ENCODE peak calls at places on chromosomes 16 and 17, in eight cellular contexts. H, E, S, X, Y, B, Q and G are unnamed samples.

GRCh38 chr16:73771196-73771595 is 525.4 kb upstream of the PSMD7 start:
- DNase-seq in H (no peak), E (no peak), S (no peak), X (no peak), Y (no peak), B (no peak), Q (no peak), G (no peak)

GRCh38 chr17:78991017-78991783 is 11.5 kb upstream of the LGALS3BP start:
- DNase-seq in H (no peak), E (no peak), S (no peak), X (no peak), Y (peak), B (no peak), Q (no peak), G (no peak)

GRCh38 chr17:82548681-82549303 is 29.3 kb downstream of the FOXK2 start:
- DNase-seq in H (no peak), E (no peak), S (no peak), X (no peak), Y (peak), B (no peak), Q (peak), G (peak)

GRCh38 chr17:60153606-60154355 is 4.0 kb downstream of the CA4 start:
- DNase-seq in H (no peak), E (no peak), S (no peak), X (no peak), Y (no peak), B (no peak), Q (no peak), G (no peak)

GRCh38 chr17:46033392-46033791 is 34.3 kb downstream of the STH start:
- DNase-seq in H (no peak), E (no peak), S (no peak), X (no peak), Y (no peak), B (no peak), Q (no peak), G (no peak)

GRCh38 chr16:28935924-28936783 is 4.4 kb downstream of the CD19 start:
- DNase-seq in H (peak), E (peak), S (no peak), X (peak), Y (peak), B (no peak), Q (peak), G (peak)

GRCh38 chr16:58124601-58124915 is 4.6 kb downstream of the CFAP20 start:
- DNase-seq in H (no peak), E (no peak), S (no peak), X (no peak), Y (no peak), B (no peak), Q (no peak), G (no peak)

GRCh38 chr17:67679225-67679624 is 38.5 kb upstream of the NOL11 start:
- DNase-seq in H (no peak), E (no peak), S (no peak), X (no peak), Y (no peak), B (no peak), Q (no peak), G (no peak)

GRCh38 chr17:3513305-3514035 is 37.7 kb downstream of the ASPA start:
- DNase-seq in H (no peak), E (no peak), S (no peak), X (no peak), Y (no peak), B (no peak), Q (peak), G (no peak)

GRCh38 chr17:10812674-10813073 is 8.8 kb upstream of the TMEM238L start:
- DNase-seq in H (no peak), E (no peak), S (no peak), X (no peak), Y (peak), B (no peak), Q (no peak), G (no peak)

GRCh38 chr17:58324409-58325288 is 3.9 kb downstream of the TSPOAP1 start:
- DNase-seq in H (no peak), E (no peak), S (no peak), X (peak), Y (peak), B (peak), Q (no peak), G (no peak)

GRCh38 chr16:50516401-50516800 is 31.8 kb upstream of the NKD1 start:
- DNase-seq in H (no peak), E (no peak), S (no peak), X (no peak), Y (no peak), B (no peak), Q (no peak), G (no peak)

GRCh38 chr16:12729448-12729847 is 74.2 kb downstream of the CPPED1 start:
- DNase-seq in H (no peak), E (no peak), S (no peak), X (no peak), Y (no peak), B (no peak), Q (no peak), G (no peak)

GRCh38 chr17:73768691-73769090 is 124.4 kb upstream of the SDK2 start:
- DNase-seq in H (no peak), E (no peak), S (no peak), X (no peak), Y (no peak), B (no peak), Q (no peak), G (no peak)